ENCODE peak calls at places on chromosomes 3 and 15, in ten cellular contexts. W is T-helper 2 cell; H is anterior cingulate cortex; J is DMS53; D is fibroblast of the aortic adventitia; Y is progenitor cell of endocrine pancreas; I is CMK; L is MCF 10A; A is NB4; S is activated T-helper 2 cell treated with anti-CD3 and anti-CD28 coated beads, Interferon-gamma antibody, Interleukin-2, Interleukin-4, amounts not matched to agents 10 μg/mL and 5 μg/mL and 100 μg/mL, durations not matched to agents 14 hours and 24 hours and 36 hours. U is an unnamed sample.

GRCh38 chr3:25962255-25962654 is 172.4 kb downstream of the OXSM start:
- DNase-seq in W (no peak), H (no peak), J (peak), D (no peak), Y (no peak), I (no peak), L (peak), A (no peak), S (no peak), U (peak)

GRCh38 chr3:159861369-159861987 is 127.2 kb upstream of the IL12A start:
- DNase-seq in W (no peak), H (no peak), J (no peak), D (no peak), Y (no peak), I (no peak), L (no peak), A (no peak), S (no peak), U (no peak)

GRCh38 chr3:33437556-33438283 is 2.5 kb downstream of the UBP1 start:
- DNase-seq in W (no peak), H (no peak), J (no peak), D (peak), Y (no peak), I (no peak), L (peak), A (peak), S (no peak), U (peak)

GRCh38 chr3:124770341-124771082 is 40.3 kb downstream of the UMPS start:
- DNase-seq in W (no peak), H (peak), J (no peak), D (no peak), Y (no peak), I (no peak), L (no peak), A (no peak), S (no peak), U (peak)

GRCh38 chr15:101526890-101527289 is 37.4 kb upstream of the PCSK6 start:
- DNase-seq in W (no peak), H (no peak), J (no peak), D (no peak), Y (no peak), I (no peak), L (no peak), A (no peak), S (no peak), U (no peak)

GRCh38 chr15:30940359-30940758 is 36.6 kb downstream of the FAN1 start:
- DNase-seq in W (no peak), H (no peak), J (no peak), D (no peak), Y (no peak), I (no peak), L (no peak), A (no peak), S (no peak), U (no peak)

GRCh38 chr15:71705151-71705550 is 105.2 kb upstream of the NR2E3 start:
- DNase-seq in W (no peak), H (no peak), J (no peak), D (peak), Y (no peak), I (no peak), L (no peak), A (no peak), S (no peak), U (peak)

GRCh38 chr3:39383190-39383912 is at the start of gene SLC25A38:
- DNase-seq in W (peak), H (no peak), J (no peak), D (peak), Y (peak), I (peak), L (peak), A (peak), S (peak), U (peak)

GRCh38 chr3:194757629-194758028 is 71.9 kb downstream of the FAM43A start:
- DNase-seq in W (no peak), H (no peak), J (no peak), D (no peak), Y (no peak), I (no peak), L (no peak), A (no peak), S (no peak), U (no peak)

GRCh38 chr3:138768946-138769345 is 65.8 kb downstream of the PIK3CB start:
- DNase-seq in W (no peak), H (no peak), J (no peak), D (no peak), Y (no peak), I (no peak), L (no peak), A (no peak), S (no peak), U (no peak)

GRCh38 chr3:148865039-148865438 is at the start of gene CPA3:
- DNase-seq in W (no peak), H (no peak), J (no peak), D (no peak), Y (no peak), I (no peak), L (no peak), A (peak), S (no peak), U (no peak)

GRCh38 chr3:123008808-123009207 is 18.8 kb downstream of the SEMA5B start:
- DNase-seq in W (no peak), H (no peak), J (no peak), D (no peak), Y (no peak), I (no peak), L (no peak), A (no peak), S (no peak), U (no peak)

GRCh38 chr15:33729648-33730047 is 238.6 kb upstream of the CHRM5 start:
- DNase-seq in W (no peak), H (no peak), J (peak), D (peak), Y (no peak), I (no peak), L (peak), A (no peak), S (no peak), U (peak)

GRCh38 chr3:67521053-67521646 is 133.3 kb downstream of the SUCLG2 start:
- DNase-seq in W (no peak), H (no peak), J (no peak), D (no peak), Y (no peak), I (no peak), L (no peak), A (no peak), S (no peak), U (no peak)

GRCh38 chr15:78170848-78171773 is 21.9 kb downstream of the IDH3A start:
- DNase-seq in W (no peak), H (no peak), J (no peak), D (no peak), Y (no peak), I (no peak), L (no peak), A (peak), S (no peak), U (no peak)

GRCh38 chr3:10410383-10411002 is 89.6 kb upstream of the SEC13 start:
- DNase-seq in W (no peak), H (no peak), J (no peak), D (no peak), Y (no peak), I (no peak), L (no peak), A (no peak), S (no peak), U (no peak)

GRCh38 chr3:71441217-71441924 is 142.2 kb downstream of the FOXP1 start:
- DNase-seq in W (no peak), H (no peak), J (no peak), D (no peak), Y (no peak), I (no peak), L (peak), A (peak), S (no peak), U (peak)

GRCh38 chr3:173932624-173933023 is 535.1 kb downstream of the NLGN1 start:
- DNase-seq in W (no peak), H (no peak), J (peak), D (peak), Y (no peak), I (no peak), L (peak), A (no peak), S (no peak), U (peak)

GRCh38 chr3:57582470-57583168 is 14.5 kb downstream of the ARF4 start:
- DNase-seq in W (no peak), H (no peak), J (no peak), D (no peak), Y (no peak), I (no peak), L (peak), A (peak), S (no peak), U (no peak)

GRCh38 chr3:23748398-23749110 is 57.2 kb upstream of the UBE2E1 start:
- DNase-seq in W (no peak), H (no peak), J (peak), D (peak), Y (no peak), I (no peak), L (peak), A (peak), S (no peak), U (no peak)

GRCh38 chr3:49134471-49135265 is 1.8 kb upstream of the LAMB2 start:
- DNase-seq in W (no peak), H (no peak), J (no peak), D (no peak), Y (no peak), I (no peak), L (no peak), A (no peak), S (no peak), U (no peak)

GRCh38 chr3:37291275-37291700 is 116.9 kb upstream of the LRRFIP2 start:
- DNase-seq in W (no peak), H (no peak), J (no peak), D (peak), Y (no peak), I (no peak), L (peak), A (no peak), S (no peak), U (peak)

GRCh38 chr15:41558400-41559238 is at the start of gene TYRO3:
- DNase-seq in W (peak), H (peak), J (peak), D (peak), Y (peak), I (no peak), L (peak), A (peak), S (peak), U (peak)

U was measured in astrocyte of the hippocampus.